ENCODE peak calls at places on chromosomes 3 and 15, in seven cellular contexts. One of them, this sample, is unnamed.

GRCh38 chr15:34354286-34354685 is 11.2 kb downstream of the NUTM1 start:
- DNase-seq in GM13977: no peak
- DNase-seq in activated naive CD8-positive, alpha-beta T cell treated with anti-CD3 and anti-CD28 coated beads for 36 hours: no peak
- DNase-seq in right atrium auricular region: no peak
- DNase-seq in left ventricle myocardium inferior: no peak
- DNase-seq in DMS153: no peak
- DNase-seq in CD14-positive monocyte: no peak
- DNase-seq in this sample: no peak

GRCh38 chr15:60047701-60048100 is 43.6 kb downstream of the FOXB1 start:
- DNase-seq in GM13977: no peak
- DNase-seq in activated naive CD8-positive, alpha-beta T cell treated with anti-CD3 and anti-CD28 coated beads for 36 hours: no peak
- DNase-seq in right atrium auricular region: no peak
- DNase-seq in left ventricle myocardium inferior: no peak
- DNase-seq in DMS153: no peak
- DNase-seq in CD14-positive monocyte: no peak
- DNase-seq in this sample: no peak

GRCh38 chr3:101725192-101725889 is 927 bp downstream of the CEP97 start:
- DNase-seq in GM13977: no peak
- DNase-seq in activated naive CD8-positive, alpha-beta T cell treated with anti-CD3 and anti-CD28 coated beads for 36 hours: peak; percentile 29
- DNase-seq in right atrium auricular region: no peak
- DNase-seq in left ventricle myocardium inferior: peak; percentile 19
- DNase-seq in DMS153: no peak
- DNase-seq in CD14-positive monocyte: no peak
- DNase-seq in this sample: no peak

GRCh38 chr3:185087419-185087818 is 65.4 kb downstream of the C3orf70 start:
- DNase-seq in GM13977: no peak
- DNase-seq in activated naive CD8-positive, alpha-beta T cell treated with anti-CD3 and anti-CD28 coated beads for 36 hours: no peak
- DNase-seq in right atrium auricular region: no peak
- DNase-seq in left ventricle myocardium inferior: no peak
- DNase-seq in DMS153: no peak
- DNase-seq in CD14-positive monocyte: no peak
- DNase-seq in this sample: no peak

GRCh38 chr15:75201609-75202250 is at the start of gene C15orf39:
- DNase-seq in GM13977: peak; percentile 96
- DNase-seq in activated naive CD8-positive, alpha-beta T cell treated with anti-CD3 and anti-CD28 coated beads for 36 hours: peak; percentile 85
- DNase-seq in right atrium auricular region: no peak
- DNase-seq in left ventricle myocardium inferior: peak; percentile 74
- DNase-seq in DMS153: no peak
- DNase-seq in CD14-positive monocyte: peak; percentile 72
- DNase-seq in this sample: peak; percentile 85

GRCh38 chr3:194871864-194872668 is 186.4 kb downstream of the FAM43A start:
- DNase-seq in GM13977: peak; percentile 25
- DNase-seq in activated naive CD8-positive, alpha-beta T cell treated with anti-CD3 and anti-CD28 coated beads for 36 hours: no peak
- DNase-seq in right atrium auricular region: no peak
- DNase-seq in left ventricle myocardium inferior: no peak
- DNase-seq in DMS153: no peak
- DNase-seq in CD14-positive monocyte: peak; percentile 75
- DNase-seq in this sample: no peak

GRCh38 chr3:20141841-20142240 is 44.2 kb downstream of the SGO1 start:
- DNase-seq in GM13977: no peak
- DNase-seq in activated naive CD8-positive, alpha-beta T cell treated with anti-CD3 and anti-CD28 coated beads for 36 hours: no peak
- DNase-seq in right atrium auricular region: no peak
- DNase-seq in left ventricle myocardium inferior: peak; percentile 65
- DNase-seq in DMS153: peak; percentile 5
- DNase-seq in CD14-positive monocyte: no peak
- DNase-seq in this sample: no peak

GRCh38 chr3:116140100-116140689 is 305.1 kb downstream of the LSAMP start:
- DNase-seq in GM13977: no peak
- DNase-seq in activated naive CD8-positive, alpha-beta T cell treated with anti-CD3 and anti-CD28 coated beads for 36 hours: no peak
- DNase-seq in right atrium auricular region: no peak
- DNase-seq in left ventricle myocardium inferior: no peak
- DNase-seq in DMS153: peak; percentile 22
- DNase-seq in CD14-positive monocyte: no peak
- DNase-seq in this sample: no peak

GRCh38 chr3:150078983-150079739 is 108.5 kb upstream of the PFN2 start:
- DNase-seq in GM13977: no peak
- DNase-seq in activated naive CD8-positive, alpha-beta T cell treated with anti-CD3 and anti-CD28 coated beads for 36 hours: no peak
- DNase-seq in right atrium auricular region: no peak
- DNase-seq in left ventricle myocardium inferior: no peak
- DNase-seq in DMS153: peak; percentile 50
- DNase-seq in CD14-positive monocyte: no peak
- DNase-seq in this sample: no peak

This sample was measured in GM06990.